ENCODE peak calls at places on chromosomes 4 and X, in four cellular contexts. F is globus pallidus, S is myocyte, K is H54. U is an unnamed sample.

GRCh38 chr4:1293981-1294380 is 4.3 kb downstream of the MAEA start:
- DNase-seq in F (no peak), S (peak; percentile 32), K (no peak), U (no peak)

GRCh38 chr4:7872264-7872771 is 67.3 kb downstream of the AFAP1 start:
- DNase-seq in F (no peak), S (peak; percentile 99), K (no peak), U (peak; percentile 89)

GRCh38 chrX:129015381-129015780 is 507.9 kb downstream of the SMARCA1 start:
- DNase-seq in F (no peak), S (no peak), K (no peak), U (no peak)

GRCh38 chr4:40573593-40574311 is 55.9 kb downstream of the RBM47 start:
- DNase-seq in F (peak; percentile 48), S (no peak), K (no peak), U (no peak)

GRCh38 chr4:53307819-53308773 is 57.8 kb downstream of the SCFD2 start:
- DNase-seq in F (no peak), S (no peak), K (no peak), U (no peak)

GRCh38 chr4:2671267-2671895 is 84.8 kb downstream of the TNIP2 start:
- DNase-seq in F (no peak), S (no peak), K (no peak), U (no peak)

GRCh38 chr4:25467843-25468242 is 90.8 kb downstream of the ANAPC4 start:
- DNase-seq in F (no peak), S (no peak), K (no peak), U (no peak)

GRCh38 chrX:11908371-11908770 is 150.3 kb downstream of the MSL3 start:
- DNase-seq in F (no peak), S (peak; percentile 25), K (no peak), U (peak; percentile 26)

GRCh38 chr4:8192748-8193738 is 6.0 kb upstream of the SH3TC1 start:
- DNase-seq in F (no peak), S (peak; percentile 43), K (no peak), U (peak; percentile 64)

GRCh38 chr4:176830971-176831370 is 38.2 kb upstream of the VEGFC start:
- DNase-seq in F (no peak), S (no peak), K (no peak), U (no peak)

GRCh38 chrX:69387559-69388487 is 116.3 kb upstream of the NALF2 start:
- DNase-seq in F (peak; percentile 20), S (peak; percentile 22), K (peak; percentile 26), U (peak; percentile 83)

GRCh38 chr4:89469930-89470375 is 162.4 kb upstream of the GPRIN3 start:
- DNase-seq in F (peak; percentile 3), S (peak; percentile 66), K (no peak), U (no peak)

GRCh38 chr4:84708406-84709135 is 125.6 kb downstream of the CDS1 start:
- DNase-seq in F (no peak), S (no peak), K (no peak), U (no peak)

GRCh38 chr4:3791910-3792542 is 25.8 kb downstream of the ADRA2C start:
- DNase-seq in F (no peak), S (peak; percentile 35), K (no peak), U (peak; percentile 68)

GRCh38 chr4:3204021-3204431 is 44.9 kb upstream of the MSANTD1 start:
- DNase-seq in F (no peak), S (peak; percentile 31), K (no peak), U (no peak)

GRCh38 chr4:15031197-15031596 is 28.9 kb downstream of the CPEB2 start:
- DNase-seq in F (no peak), S (no peak), K (no peak), U (no peak)

GRCh38 chr4:186621959-186622553 is 66.7 kb upstream of the MTNR1A start:
- DNase-seq in F (no peak), S (peak; percentile 79), K (peak; percentile 45), U (no peak)

GRCh38 chr4:61443813-61444510 is 243.8 kb downstream of the ADGRL3 start:
- DNase-seq in F (peak; percentile 18), S (no peak), K (no peak), U (no peak)

GRCh38 chr4:28443786-28444412 is 1583.3 kb downstream of the STIM2 start:
- DNase-seq in F (no peak), S (no peak), K (no peak), U (peak; percentile 66)

GRCh38 chrX:42246814-42247213 is 323.5 kb upstream of the CASK start:
- DNase-seq in F (no peak), S (no peak), K (no peak), U (no peak)

GRCh38 chrX:45614853-45615252 is 414.2 kb upstream of the DIPK2B start:
- DNase-seq in F (no peak), S (no peak), K (no peak), U (no peak)

GRCh38 chr4:174631901-174632758 is 109.8 kb upstream of the HPGD start:
- DNase-seq in F (peak; percentile 18), S (peak; percentile 66), K (no peak), U (peak; percentile 40)

GRCh38 chr4:17884511-17884910 is 73.7 kb downstream of the NCAPG start:
- DNase-seq in F (no peak), S (no peak), K (no peak), U (no peak)

GRCh38 chr4:4477391-4477790 is 64.5 kb downstream of the STX18 start:
- DNase-seq in F (no peak), S (peak; percentile 37), K (no peak), U (no peak)

GRCh38 chr4:7421356-7422097 is 13.2 kb downstream of the PSAPL1 start:
- DNase-seq in F (no peak), S (no peak), K (no peak), U (no peak)

GRCh38 chr4:98293089-98293887 is 32.1 kb downstream of the RAP1GDS1 start:
- DNase-seq in F (peak; percentile 74), S (peak; percentile 31), K (no peak), U (no peak)

GRCh38 chr4:8080754-8081065 is 77.9 kb downstream of the ABLIM2 start:
- DNase-seq in F (no peak), S (no peak), K (no peak), U (no peak)

GRCh38 chr4:3427706-3428446 is 13.9 kb upstream of the HGFAC start:
- DNase-seq in F (no peak), S (no peak), K (no peak), U (no peak)

GRCh38 chr4:121053601-121054143 is 18.7 kb downstream of the NDNF start:
- DNase-seq in F (no peak), S (no peak), K (no peak), U (no peak)

GRCh38 chrX:2516612-2517011 is 15.8 kb upstream of the DHRSX start:
- DNase-seq in F (no peak), S (no peak), K (no peak), U (no peak)